ENCODE peak calls at places on chromosomes 4 and X, in seven cellular contexts. P, V, Y, K, O, B and R are unnamed samples.

GRCh38 chrX:23381688-23382087 is 47.0 kb downstream of the PTCHD1 start:
- DNase-seq in P (no peak), V (no peak), Y (no peak), K (no peak), O (no peak), B (no peak), R (no peak)

GRCh38 chr4:83083925-83084475 is 30.5 kb downstream of the PLAC8 start:
- DNase-seq in P (no peak), V (no peak), Y (no peak), K (peak), O (no peak), B (peak), R (no peak)

GRCh38 chr4:33133723-33134122 is 2413.6 kb downstream of the PCDH7 start:
- DNase-seq in P (no peak), V (no peak), Y (no peak), K (no peak), O (no peak), B (no peak), R (no peak)

GRCh38 chr4:8002525-8003309 is 63.1 kb upstream of the AFAP1 start:
- DNase-seq in P (no peak), V (no peak), Y (peak), K (no peak), O (no peak), B (no peak), R (no peak)

GRCh38 chr4:83618991-83619390 is 83.1 kb downstream of the GPAT3 start:
- DNase-seq in P (no peak), V (no peak), Y (peak), K (no peak), O (peak), B (no peak), R (no peak)

GRCh38 chrX:14013074-14013473 is 16.6 kb downstream of the GEMIN8 start:
- DNase-seq in P (no peak), V (no peak), Y (no peak), K (no peak), O (no peak), B (no peak), R (no peak)

GRCh38 chrX:2883770-2884169 is 45.4 kb downstream of the ARSD start:
- DNase-seq in P (no peak), V (peak), Y (no peak), K (no peak), O (no peak), B (no peak), R (no peak)

GRCh38 chr4:147078875-147079658 is 133.4 kb upstream of the TTC29 start:
- DNase-seq in P (peak), V (no peak), Y (peak), K (no peak), O (no peak), B (no peak), R (no peak)

GRCh38 chrX:5080812-5081211 is 1147.9 kb downstream of the NLGN4X start:
- DNase-seq in P (no peak), V (no peak), Y (no peak), K (no peak), O (no peak), B (no peak), R (no peak)

GRCh38 chr4:52751349-52751911 is at the start of gene ERVMER34-1:
- DNase-seq in P (peak), V (no peak), Y (peak), K (no peak), O (peak), B (peak), R (peak)

GRCh38 chr4:127498366-127498765 is 134.4 kb upstream of the INTU start:
- DNase-seq in P (no peak), V (no peak), Y (no peak), K (no peak), O (no peak), B (no peak), R (no peak)

GRCh38 chrX:16946361-16946964 is at the start of gene REPS2:
- DNase-seq in P (peak), V (peak), Y (peak), K (peak), O (peak), B (peak), R (peak)

GRCh38 chr4:8283631-8284121 is 14.1 kb downstream of the HTRA3 start:
- DNase-seq in P (no peak), V (no peak), Y (no peak), K (no peak), O (no peak), B (no peak), R (peak)

GRCh38 chrX:9197231-9197630 is 163.3 kb upstream of the FAM9B start:
- DNase-seq in P (no peak), V (no peak), Y (no peak), K (no peak), O (no peak), B (no peak), R (no peak)

GRCh38 chr4:101307901-101308300 is 39.4 kb downstream of the PPP3CA start:
- DNase-seq in P (no peak), V (no peak), Y (no peak), K (no peak), O (no peak), B (no peak), R (no peak)

GRCh38 chrX:97909245-97909644 is 1025.5 kb downstream of the RPA4 start:
- DNase-seq in P (no peak), V (no peak), Y (no peak), K (no peak), O (no peak), B (no peak), R (no peak)

DNA sequence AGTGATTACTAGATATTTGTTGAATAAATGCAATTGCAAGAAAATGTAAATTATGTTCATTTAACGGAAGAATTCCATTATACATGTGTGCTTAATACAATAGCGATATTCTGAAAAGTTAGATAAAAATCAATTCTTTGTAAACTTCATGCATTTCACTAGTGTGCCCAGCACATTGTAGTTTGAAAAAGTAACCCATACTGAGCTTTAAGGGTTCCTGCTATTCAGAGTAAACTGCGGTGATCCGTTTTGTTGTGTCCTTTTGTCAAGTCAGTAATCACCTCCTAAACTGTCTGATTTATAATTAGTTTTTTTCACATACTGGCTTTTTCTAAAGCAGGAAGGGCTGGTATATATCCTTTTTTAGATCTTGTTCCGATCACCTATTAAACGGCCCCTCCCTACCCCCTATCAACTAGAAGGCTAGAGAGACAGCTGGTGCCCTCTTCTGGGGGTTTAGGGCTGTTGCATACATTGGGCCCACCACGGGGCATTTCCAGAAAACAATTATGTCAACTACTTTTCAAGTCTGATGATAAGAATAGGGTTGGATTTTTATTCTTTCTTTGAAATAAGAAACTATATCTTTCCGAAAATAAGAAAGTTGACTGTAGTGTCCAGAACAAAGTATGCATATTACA is 7.0 kb upstream of the BMP15 start:
- DNase-seq in P (peak), V (no peak), Y (peak), K (no peak), O (no peak), B (no peak), R (no peak)
- TF ChIP-seq CTCF in P (peak), V (no peak), Y (peak), K (no peak), O (no peak), B (peak), R (peak)

GRCh38 chrX:1244164-1245076 is 24.2 kb upstream of the CSF2RA start:
- DNase-seq in P (no peak), V (no peak), Y (peak), K (no peak), O (no peak), B (no peak), R (no peak)
- TF ChIP-seq CTCF in P (peak), V (no peak), Y (no peak), K (no peak), O (no peak), B (no peak), R (no peak)

DNA sequence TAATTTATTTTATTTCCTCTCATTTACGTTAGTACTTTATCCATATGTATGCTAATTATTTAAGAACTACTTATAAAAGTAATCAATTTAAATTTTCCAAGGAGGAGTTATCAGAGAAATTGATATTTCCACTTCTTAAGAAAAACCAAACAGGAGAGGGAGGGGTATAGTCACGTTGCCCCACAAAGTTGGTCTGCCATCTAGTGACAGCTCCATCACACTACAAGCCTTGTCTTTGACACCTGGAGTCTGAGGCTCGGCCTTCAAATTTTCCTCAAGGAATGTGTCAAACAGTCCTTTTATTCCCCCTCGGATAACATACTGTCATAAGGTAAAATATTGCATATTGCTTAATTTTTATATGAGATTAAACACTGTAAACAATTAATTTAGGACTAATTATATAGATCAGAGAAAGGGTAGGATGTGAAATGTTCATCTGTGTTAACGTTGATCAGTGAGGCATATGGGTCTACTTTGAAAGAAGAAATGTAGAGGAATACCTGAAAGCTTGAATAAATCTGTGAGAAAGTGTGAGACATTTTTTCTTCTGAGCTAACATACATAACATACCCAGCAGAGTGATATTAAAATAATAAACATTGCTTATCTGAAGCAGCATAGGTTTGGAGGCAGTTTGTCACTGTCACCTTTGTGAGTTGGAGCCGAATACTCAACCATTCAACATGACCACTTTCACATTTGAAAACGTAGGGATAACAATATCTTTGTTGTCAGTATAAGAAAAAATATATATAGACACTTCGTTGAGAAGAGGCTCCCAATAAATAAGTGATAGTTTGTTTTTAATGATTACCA is 114.4 kb downstream of the GLRA3 start:
- DNase-seq in P (peak), V (no peak), Y (peak), K (no peak), O (peak), B (no peak), R (no peak)
- TF ChIP-seq CTCF in P (peak), V (no peak), Y (peak), K (no peak), O (no peak), B (peak), R (peak)

DNA sequence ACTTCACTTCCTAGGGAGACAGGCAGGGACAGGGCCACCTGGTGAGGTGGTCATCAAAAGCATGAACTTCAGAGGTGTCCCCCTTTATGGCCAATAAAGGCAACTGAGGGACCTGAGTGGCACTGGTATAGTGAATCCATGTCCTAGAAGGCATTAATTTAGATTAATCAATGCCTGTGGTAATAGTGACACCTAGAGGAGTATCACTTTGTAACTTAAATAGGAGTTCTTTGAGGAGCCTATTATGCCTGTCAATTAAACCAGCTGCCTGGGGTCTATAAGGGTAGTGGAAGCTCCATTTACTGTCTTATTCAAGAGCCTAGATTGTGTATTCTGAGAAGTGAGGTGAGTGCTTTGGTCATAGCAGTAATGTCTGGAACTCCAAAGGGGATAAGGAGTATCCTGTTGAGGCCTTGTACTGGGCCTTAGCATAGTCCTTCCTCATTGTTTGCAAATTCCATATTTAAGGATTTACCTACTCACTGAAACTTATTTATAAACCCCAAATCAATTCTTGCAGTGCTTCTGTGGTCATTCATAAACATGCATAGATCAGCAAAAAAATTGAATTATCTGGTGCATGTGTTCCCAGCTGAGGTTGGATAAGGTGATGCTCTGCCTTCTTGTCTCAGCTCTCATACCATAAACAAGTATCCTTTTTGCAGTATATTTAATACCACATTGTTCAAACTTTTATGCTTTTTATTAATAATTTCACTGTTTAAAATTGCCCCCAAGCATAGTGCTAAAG is 213.8 kb upstream of the RADX start:
- DNase-seq in P (no peak), V (no peak), Y (peak), K (no peak), O (no peak), B (no peak), R (no peak)
- TF ChIP-seq CTCF in P (peak), V (no peak), Y (peak), K (no peak), O (no peak), B (no peak), R (peak)

GRCh38 chrX:70907900-70908299 is 611 bp downstream of the TEX11 start:
- DNase-seq in P (no peak), V (no peak), Y (no peak), K (no peak), O (no peak), B (no peak), R (no peak)

DNA sequence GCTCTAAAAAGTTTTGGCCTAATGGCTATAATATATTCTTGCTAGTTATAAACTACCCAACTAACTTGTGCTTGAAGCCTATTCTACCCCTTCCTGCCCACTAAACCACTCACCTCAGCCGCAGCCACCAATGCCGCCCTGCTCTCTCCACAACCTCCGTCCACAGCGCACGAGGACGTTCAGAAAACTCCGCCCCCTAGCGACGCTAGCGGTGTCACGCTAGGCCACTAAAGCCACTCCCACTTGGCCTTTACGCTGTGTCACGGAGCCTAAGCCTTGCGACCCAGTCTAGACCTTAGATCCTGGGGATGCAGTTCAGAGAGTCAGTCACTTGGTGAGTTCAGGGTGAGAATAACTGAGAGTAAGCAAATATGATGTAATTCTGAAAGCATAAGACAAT is at the start of gene TEX11:
- DNase-seq in P (no peak), V (no peak), Y (no peak), K (no peak), O (no peak), B (no peak), R (no peak)
- TF ChIP-seq CTCF in P (peak), V (no peak), Y (no peak), K (no peak), O (no peak), B (no peak), R (no peak)